ENCODE peak calls at places on chromosomes 4 and X, in six cellular contexts. B is amniotic stem cell, G is cardiac fibroblast, K is iris pigment epithelial cell, S is EL, E is AG08396. O is an unnamed sample.

GRCh38 chr4:140150636-140150885 is 3.4 kb downstream of the MAML3 start:
- DNase-seq in B (no peak), G (no peak), K (no peak), S (no peak), E (no peak), O (no peak)

GRCh38 chrX:53682885-53683555 is 3.5 kb downstream of the HUWE1 start:
- DNase-seq in B (no peak), G (peak; percentile 57), K (peak; percentile 68), S (peak; percentile 71), E (peak; percentile 18), O (peak; percentile 39)

GRCh38 chr4:97491856-97492255 is 651.4 kb downstream of the STPG2 start:
- DNase-seq in B (no peak), G (no peak), K (no peak), S (no peak), E (no peak), O (no peak)

GRCh38 chr4:140047017-140047640 is 106.9 kb downstream of the MAML3 start:
- DNase-seq in B (no peak), G (peak; percentile 66), K (no peak), S (no peak), E (no peak), O (no peak)

GRCh38 chrX:123736333-123736921 is 3.6 kb upstream of the THOC2 start:
- DNase-seq in B (peak; percentile 24), G (peak; percentile 20), K (peak; percentile 74), S (peak; percentile 81), E (peak; percentile 34), O (peak; percentile 14)

GRCh38 chr4:160175064-160175643 is 1072.3 kb downstream of the RAPGEF2 start:
- DNase-seq in B (no peak), G (no peak), K (peak; percentile 1), S (no peak), E (no peak), O (no peak)

GRCh38 chr4:183430317-183430986 is 14.0 kb upstream of the CDKN2AIP start:
- DNase-seq in B (no peak), G (peak; percentile 16), K (peak; percentile 19), S (no peak), E (no peak), O (no peak)

GRCh38 chr4:151199496-151200190 is 77.3 kb upstream of the PRSS48 start:
- DNase-seq in B (no peak), G (no peak), K (no peak), S (no peak), E (no peak), O (peak; percentile 60)

GRCh38 chr4:7192252-7193039 is at the start of gene SORCS2:
- DNase-seq in B (peak; percentile 29), G (peak; percentile 63), K (peak; percentile 50), S (peak; percentile 65), E (peak; percentile 90), O (peak; percentile 32)

GRCh38 chrX:21382715-21383114 is 8.5 kb downstream of the CNKSR2 start:
- DNase-seq in B (no peak), G (no peak), K (peak; percentile 1), S (no peak), E (no peak), O (no peak)

GRCh38 chrX:40734956-40735317 is 405 bp downstream of the MED14 start:
- DNase-seq in B (no peak), G (peak; percentile 31), K (peak; percentile 27), S (peak; percentile 11), E (peak; percentile 40), O (no peak)

GRCh38 chr4:113522433-113522832 is 239.1 kb downstream of the CAMK2D start:
- DNase-seq in B (no peak), G (no peak), K (no peak), S (no peak), E (no peak), O (no peak)

GRCh38 chr4:104015680-104016079 is 295.9 kb upstream of the TACR3 start:
- DNase-seq in B (no peak), G (peak; percentile 1), K (peak; percentile 0), S (no peak), E (no peak), O (no peak)